ENCODE peak calls at places on chromosomes 4 and X, in seven cellular contexts. One of them, this sample, is unnamed.

GRCh38 chr4:153684182-153685073 is at the start of gene TLR2:
- DNase-seq in trophoblast cell: peak
- DNase-seq in mesenchymal stem cell: peak
- DNase-seq in IMR-90: no peak
- DNase-seq in H1: no peak
- DNase-seq in H9: peak
- DNase-seq in neuronal stem cell: peak
- DNase-seq in this sample: peak

GRCh38 chrX:134764202-134764785 is 106.0 kb upstream of the PLAC1 start:
- DNase-seq in neuronal stem cell: no peak
- DNase-seq in H1: no peak
- DNase-seq in mesenchymal stem cell: peak
- DNase-seq in trophoblast cell: peak
- DNase-seq in H9: no peak
- DNase-seq in IMR-90: no peak
- DNase-seq in this sample: peak

GRCh38 chrX:18179446-18179845 is 41.2 kb downstream of the BEND2 start:
- DNase-seq in mesenchymal stem cell: no peak
- DNase-seq in H1: no peak
- DNase-seq in neuronal stem cell: no peak
- DNase-seq in H9: no peak
- DNase-seq in IMR-90: no peak
- DNase-seq in trophoblast cell: peak
- DNase-seq in this sample: peak

GRCh38 chr4:87042986-87043820 is 108.4 kb downstream of the AFF1 start:
- DNase-seq in H1: no peak
- DNase-seq in IMR-90: no peak
- DNase-seq in neuronal stem cell: no peak
- DNase-seq in H9: no peak
- DNase-seq in mesenchymal stem cell: no peak
- DNase-seq in trophoblast cell: peak
- DNase-seq in this sample: peak

GRCh38 chrX:46737462-46737861 is 21.5 kb downstream of the SLC9A7 start:
- DNase-seq in trophoblast cell: peak
- DNase-seq in H9: no peak
- DNase-seq in mesenchymal stem cell: peak
- DNase-seq in H1: no peak
- DNase-seq in IMR-90: peak
- DNase-seq in neuronal stem cell: no peak
- DNase-seq in this sample: no peak

GRCh38 chr4:97411352-97411751 is 731.9 kb downstream of the STPG2 start:
- DNase-seq in H9: no peak
- DNase-seq in H1: no peak
- DNase-seq in trophoblast cell: no peak
- DNase-seq in mesenchymal stem cell: no peak
- DNase-seq in neuronal stem cell: no peak
- DNase-seq in IMR-90: no peak
- DNase-seq in this sample: no peak

GRCh38 chrX:12412561-12412960 is 274.3 kb downstream of the FRMPD4 start:
- DNase-seq in IMR-90: no peak
- DNase-seq in neuronal stem cell: no peak
- DNase-seq in mesenchymal stem cell: no peak
- DNase-seq in H1: no peak
- DNase-seq in trophoblast cell: no peak
- DNase-seq in H9: no peak
- DNase-seq in this sample: no peak

GRCh38 chr4:121519236-121519838 is 138.5 kb upstream of the QRFPR start:
- DNase-seq in mesenchymal stem cell: no peak
- DNase-seq in H9: no peak
- DNase-seq in IMR-90: no peak
- DNase-seq in trophoblast cell: no peak
- DNase-seq in H1: no peak
- DNase-seq in neuronal stem cell: no peak
- DNase-seq in this sample: no peak

GRCh38 chrX:27057883-27058282 is 405.3 kb downstream of the PPP4R3C start:
- DNase-seq in H9: peak
- DNase-seq in trophoblast cell: no peak
- DNase-seq in mesenchymal stem cell: no peak
- DNase-seq in IMR-90: no peak
- DNase-seq in H1: peak
- DNase-seq in neuronal stem cell: no peak
- DNase-seq in this sample: no peak

GRCh38 chr4:41058426-41058825 is 155.9 kb downstream of the APBB2 start:
- DNase-seq in trophoblast cell: peak
- DNase-seq in H1: no peak
- DNase-seq in IMR-90: peak
- DNase-seq in neuronal stem cell: no peak
- DNase-seq in mesenchymal stem cell: no peak
- DNase-seq in H9: no peak
- DNase-seq in this sample: no peak

GRCh38 chrX:97563531-97564133 is 679.9 kb downstream of the RPA4 start:
- DNase-seq in mesenchymal stem cell: peak
- DNase-seq in H1: no peak
- DNase-seq in H9: no peak
- DNase-seq in IMR-90: peak
- DNase-seq in trophoblast cell: peak
- DNase-seq in neuronal stem cell: no peak
- DNase-seq in this sample: no peak

GRCh38 chr4:11228575-11228974 is 200.1 kb downstream of the HS3ST1 start:
- DNase-seq in trophoblast cell: peak
- DNase-seq in neuronal stem cell: no peak
- DNase-seq in H1: no peak
- DNase-seq in mesenchymal stem cell: no peak
- DNase-seq in IMR-90: no peak
- DNase-seq in H9: no peak
- DNase-seq in this sample: no peak

GRCh38 chr4:41746025-41746439 is 2.5 kb downstream of the PHOX2B start:
- DNase-seq in H1: no peak
- DNase-seq in trophoblast cell: no peak
- DNase-seq in IMR-90: no peak
- DNase-seq in mesenchymal stem cell: no peak
- DNase-seq in H9: peak
- DNase-seq in neuronal stem cell: peak
- DNase-seq in this sample: peak

GRCh38 chrX:30212172-30212571 is 3.2 kb upstream of the MAGEB2 start:
- DNase-seq in H1: no peak
- DNase-seq in IMR-90: no peak
- DNase-seq in trophoblast cell: no peak
- DNase-seq in H9: no peak
- DNase-seq in neuronal stem cell: no peak
- DNase-seq in mesenchymal stem cell: no peak
- DNase-seq in this sample: peak

GRCh38 chr4:85864806-85865205 is 389.9 kb downstream of the ARHGAP24 start:
- DNase-seq in mesenchymal stem cell: no peak
- DNase-seq in IMR-90: no peak
- DNase-seq in neuronal stem cell: no peak
- DNase-seq in H1: no peak
- DNase-seq in trophoblast cell: no peak
- DNase-seq in H9: no peak
- DNase-seq in this sample: no peak

GRCh38 chr4:142548491-142548890 is 297.6 kb downstream of the INPP4B start:
- DNase-seq in neuronal stem cell: no peak
- DNase-seq in IMR-90: no peak
- DNase-seq in mesenchymal stem cell: no peak
- DNase-seq in H1: no peak
- DNase-seq in H9: no peak
- DNase-seq in trophoblast cell: no peak
- DNase-seq in this sample: no peak

GRCh38 chr4:81352476-81352875 is 119.2 kb downstream of the RASGEF1B start:
- DNase-seq in H1: no peak
- DNase-seq in trophoblast cell: no peak
- DNase-seq in mesenchymal stem cell: no peak
- DNase-seq in IMR-90: peak
- DNase-seq in neuronal stem cell: no peak
- DNase-seq in H9: no peak
- DNase-seq in this sample: no peak

GRCh38 chr4:55363618-55364420 is 17.8 kb downstream of the SRD5A3 start:
- DNase-seq in mesenchymal stem cell: no peak
- DNase-seq in H9: no peak
- DNase-seq in H1: no peak
- DNase-seq in trophoblast cell: no peak
- DNase-seq in IMR-90: no peak
- DNase-seq in neuronal stem cell: no peak
- DNase-seq in this sample: no peak

GRCh38 chr4:86894465-86894864 is 2.2 kb upstream of the C4orf36 start:
- DNase-seq in mesenchymal stem cell: no peak
- DNase-seq in H9: no peak
- DNase-seq in IMR-90: peak
- DNase-seq in H1: no peak
- DNase-seq in trophoblast cell: peak
- DNase-seq in neuronal stem cell: no peak
- DNase-seq in this sample: no peak

GRCh38 chr4:102572452-102572851 is 71.3 kb downstream of the NFKB1 start:
- DNase-seq in IMR-90: no peak
- DNase-seq in H1: no peak
- DNase-seq in trophoblast cell: no peak
- DNase-seq in mesenchymal stem cell: no peak
- DNase-seq in H9: no peak
- DNase-seq in neuronal stem cell: no peak
- DNase-seq in this sample: no peak
- H3K23ac ChIP-seq in IMR-90: no peak
- H3K23ac ChIP-seq in H1: no peak
- H3K23ac ChIP-seq in trophoblast cell: no peak
- H3K23ac ChIP-seq in mesenchymal stem cell: no peak
- H3K23ac ChIP-seq in H9: no peak
- H3K23ac ChIP-seq in neuronal stem cell: no peak
- H3K23ac ChIP-seq in this sample: no peak

DNA sequence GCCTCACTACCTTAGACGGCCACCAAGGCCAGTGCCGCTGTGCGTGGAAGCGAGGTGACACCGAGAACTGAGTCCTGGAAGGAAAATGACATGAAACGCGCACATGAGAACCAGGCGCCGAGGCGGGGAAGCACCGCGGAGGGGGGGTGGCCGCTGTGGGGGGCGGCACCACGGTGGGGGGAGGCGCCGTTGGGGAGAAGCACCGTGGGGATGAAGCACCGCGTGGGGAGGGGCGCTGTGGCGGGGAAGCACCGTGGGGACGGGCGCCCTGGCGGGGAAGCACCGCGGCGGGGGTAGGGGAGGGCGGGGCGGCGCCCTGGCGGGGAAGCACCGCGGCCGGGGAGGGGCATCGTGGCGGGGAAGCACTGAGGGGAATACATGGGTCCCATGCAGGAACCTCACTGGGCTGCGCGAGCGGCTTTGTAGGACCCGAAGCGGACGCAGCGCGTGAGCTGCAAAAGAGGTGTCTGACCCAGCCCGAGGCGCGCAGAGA is 28.0 kb downstream of the PPP2R3B start:
- DNase-seq in IMR-90: no peak
- DNase-seq in mesenchymal stem cell: no peak
- DNase-seq in neuronal stem cell: no peak
- DNase-seq in trophoblast cell: no peak
- DNase-seq in H1: no peak
- DNase-seq in H9: no peak
- DNase-seq in this sample: no peak
- H2AK5ac ChIP-seq in IMR-90: no peak
- H2AK5ac ChIP-seq in mesenchymal stem cell: no peak
- H2AK5ac ChIP-seq in neuronal stem cell: no peak
- H2AK5ac ChIP-seq in trophoblast cell: no peak
- H2AK5ac ChIP-seq in H1: no peak
- H2AK5ac ChIP-seq in H9: no peak
- H2AK5ac ChIP-seq in this sample: no peak

GRCh38 chr4:152460488-152460887 is 75.4 kb downstream of the FBXW7 start:
- DNase-seq in H9: no peak
- DNase-seq in H1: no peak
- DNase-seq in IMR-90: peak
- DNase-seq in neuronal stem cell: no peak
- DNase-seq in mesenchymal stem cell: peak
- DNase-seq in trophoblast cell: peak
- DNase-seq in this sample: peak

GRCh38 chr4:152462047-152462446 is 73.8 kb downstream of the FBXW7 start:
- DNase-seq in mesenchymal stem cell: no peak
- DNase-seq in trophoblast cell: no peak
- DNase-seq in neuronal stem cell: no peak
- DNase-seq in H1: no peak
- DNase-seq in H9: no peak
- DNase-seq in IMR-90: no peak
- DNase-seq in this sample: no peak

GRCh38 chr4:152463562-152463961 is 72.3 kb downstream of the FBXW7 start:
- DNase-seq in mesenchymal stem cell: no peak
- DNase-seq in H1: no peak
- DNase-seq in trophoblast cell: no peak
- DNase-seq in neuronal stem cell: no peak
- DNase-seq in H9: no peak
- DNase-seq in IMR-90: no peak
- DNase-seq in this sample: no peak

GRCh38 chr4:152464030-152464823 is 71.7 kb downstream of the FBXW7 start:
- DNase-seq in H1: no peak
- DNase-seq in mesenchymal stem cell: no peak
- DNase-seq in H9: no peak
- DNase-seq in neuronal stem cell: no peak
- DNase-seq in IMR-90: no peak
- DNase-seq in trophoblast cell: peak
- DNase-seq in this sample: peak

GRCh38 chr4:152462715-152463114 is 73.2 kb downstream of the FBXW7 start:
- DNase-seq in IMR-90: peak
- DNase-seq in mesenchymal stem cell: peak
- DNase-seq in H1: no peak
- DNase-seq in trophoblast cell: no peak
- DNase-seq in H9: no peak
- DNase-seq in neuronal stem cell: no peak
- DNase-seq in this sample: peak
- H3K23ac ChIP-seq in IMR-90: no peak
- H3K23ac ChIP-seq in mesenchymal stem cell: no peak
- H3K23ac ChIP-seq in H1: no peak
- H3K23ac ChIP-seq in trophoblast cell: no peak
- H3K23ac ChIP-seq in H9: no peak
- H3K23ac ChIP-seq in neuronal stem cell: no peak
- H3K23ac ChIP-seq in this sample: no peak

DNA sequence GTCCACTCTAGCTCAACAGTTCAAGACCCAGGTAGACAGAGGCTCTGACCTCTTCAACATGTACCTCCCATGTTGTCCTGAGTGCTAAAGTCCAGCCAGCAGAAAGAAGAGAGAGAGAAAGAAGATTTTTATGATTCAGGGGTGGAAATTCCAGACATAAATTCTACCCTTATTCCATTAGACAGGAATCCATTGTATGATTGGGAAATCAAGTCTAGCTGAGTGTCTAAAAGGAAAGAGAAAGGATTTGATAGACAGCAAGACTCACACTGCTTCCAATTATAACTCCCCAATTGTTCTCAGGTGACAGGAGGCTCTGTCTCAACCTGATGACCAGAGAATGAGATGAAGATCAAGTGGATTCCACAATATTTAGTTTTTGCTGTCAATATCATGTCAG is 27.9 kb upstream of the PGM2 start:
- DNase-seq in trophoblast cell: peak
- DNase-seq in neuronal stem cell: no peak
- DNase-seq in IMR-90: no peak
- DNase-seq in H9: no peak
- DNase-seq in mesenchymal stem cell: no peak
- DNase-seq in H1: no peak
- DNase-seq in this sample: no peak
- H2AK5ac ChIP-seq in trophoblast cell: no peak
- H2AK5ac ChIP-seq in neuronal stem cell: no peak
- H2AK5ac ChIP-seq in IMR-90: no peak
- H2AK5ac ChIP-seq in H9: no peak
- H2AK5ac ChIP-seq in mesenchymal stem cell: no peak
- H2AK5ac ChIP-seq in H1: no peak
- H2AK5ac ChIP-seq in this sample: no peak

GRCh38 chrX:37726346-37726745 is 40.8 kb downstream of the XK start:
- DNase-seq in H1: no peak
- DNase-seq in mesenchymal stem cell: no peak
- DNase-seq in trophoblast cell: no peak
- DNase-seq in IMR-90: no peak
- DNase-seq in H9: no peak
- DNase-seq in neuronal stem cell: no peak
- DNase-seq in this sample: no peak
- H3K23ac ChIP-seq in H1: no peak
- H3K23ac ChIP-seq in mesenchymal stem cell: no peak
- H3K23ac ChIP-seq in trophoblast cell: no peak
- H3K23ac ChIP-seq in IMR-90: no peak
- H3K23ac ChIP-seq in H9: no peak
- H3K23ac ChIP-seq in neuronal stem cell: no peak
- H3K23ac ChIP-seq in this sample: no peak

This sample was measured in mesendoderm.